ENCODE peak calls at places on chromosomes 3 and 15, in four cellular contexts. One of them, this sample, is unnamed.

GRCh38 chr3:5016218-5017161 is 37.3 kb downstream of the BHLHE40 start:
- DNase-seq in endothelial cell of umbilical vein: peak; percentile 85
- DNase-seq in suprapubic skin: no peak
- DNase-seq in H1: no peak
- DNase-seq in this sample: no peak

GRCh38 chr3:141191097-141191749 is 40.4 kb upstream of the PXYLP1 start:
- DNase-seq in H1: no peak
- DNase-seq in endothelial cell of umbilical vein: no peak
- DNase-seq in suprapubic skin: no peak
- DNase-seq in this sample: no peak

GRCh38 chr3:129525341-129525968 is 3.0 kb upstream of the RHO start:
- DNase-seq in suprapubic skin: no peak
- DNase-seq in endothelial cell of umbilical vein: peak; percentile 35
- DNase-seq in H1: no peak
- DNase-seq in this sample: no peak

GRCh38 chr15:95470529-95470928 is 860.0 kb upstream of the NR2F2 start:
- DNase-seq in H1: no peak
- DNase-seq in endothelial cell of umbilical vein: no peak
- DNase-seq in suprapubic skin: no peak
- DNase-seq in this sample: no peak

GRCh38 chr3:186255703-186256331 is 106.2 kb downstream of the DGKG start:
- DNase-seq in endothelial cell of umbilical vein: no peak
- DNase-seq in suprapubic skin: no peak
- DNase-seq in H1: peak; percentile 88
- DNase-seq in this sample: no peak

GRCh38 chr15:27482344-27482743 is 511.4 kb downstream of the GABRG3 start:
- DNase-seq in suprapubic skin: no peak
- DNase-seq in endothelial cell of umbilical vein: no peak
- DNase-seq in H1: no peak
- DNase-seq in this sample: no peak

GRCh38 chr3:172685331-172686214 is 25.3 kb downstream of the NCEH1 start:
- DNase-seq in endothelial cell of umbilical vein: no peak
- DNase-seq in H1: no peak
- DNase-seq in suprapubic skin: no peak
- DNase-seq in this sample: no peak

GRCh38 chr3:179000144-179000543 is 71.5 kb downstream of the ZMAT3 start:
- DNase-seq in suprapubic skin: no peak
- DNase-seq in endothelial cell of umbilical vein: no peak
- DNase-seq in H1: no peak
- DNase-seq in this sample: no peak

GRCh38 chr15:97235285-97235985 is 725.1 kb upstream of the ARRDC4 start:
- DNase-seq in endothelial cell of umbilical vein: peak; percentile 71
- DNase-seq in suprapubic skin: no peak
- DNase-seq in H1: peak; percentile 79
- DNase-seq in this sample: no peak

GRCh38 chr3:159668461-159668860 is 320.2 kb upstream of the IL12A start:
- DNase-seq in suprapubic skin: no peak
- DNase-seq in H1: no peak
- DNase-seq in endothelial cell of umbilical vein: no peak
- DNase-seq in this sample: no peak

GRCh38 chr3:50805321-50805720 is 130.6 kb downstream of the DOCK3 start:
- DNase-seq in suprapubic skin: no peak
- DNase-seq in H1: no peak
- DNase-seq in endothelial cell of umbilical vein: no peak
- DNase-seq in this sample: no peak

GRCh38 chr15:84633311-84634227 is 20.5 kb downstream of the WDR73 start:
- DNase-seq in suprapubic skin: peak; percentile 84
- DNase-seq in H1: peak; percentile 81
- DNase-seq in endothelial cell of umbilical vein: peak; percentile 85
- DNase-seq in this sample: peak; percentile 51

GRCh38 chr3:13888576-13888975 is 8.7 kb upstream of the WNT7A start:
- DNase-seq in suprapubic skin: no peak
- DNase-seq in H1: no peak
- DNase-seq in endothelial cell of umbilical vein: no peak
- DNase-seq in this sample: no peak

GRCh38 chr15:65421360-65422215 is 1.2 kb downstream of the IGDCC4 start:
- DNase-seq in H1: peak; percentile 90
- DNase-seq in endothelial cell of umbilical vein: no peak
- DNase-seq in suprapubic skin: peak; percentile 65
- DNase-seq in this sample: no peak

GRCh38 chr3:149902498-149903139 is 68.1 kb downstream of the PFN2 start:
- DNase-seq in suprapubic skin: no peak
- DNase-seq in endothelial cell of umbilical vein: no peak
- DNase-seq in H1: no peak
- DNase-seq in this sample: no peak

GRCh38 chr3:187558990-187559389 is 111.2 kb downstream of the SST start:
- DNase-seq in suprapubic skin: no peak
- DNase-seq in endothelial cell of umbilical vein: no peak
- DNase-seq in H1: no peak
- DNase-seq in this sample: no peak

GRCh38 chr3:114879059-114880031 is 267.7 kb downstream of the ZBTB20 start:
- DNase-seq in H1: no peak
- DNase-seq in endothelial cell of umbilical vein: peak; percentile 16
- DNase-seq in suprapubic skin: no peak
- DNase-seq in this sample: no peak

GRCh38 chr3:153911111-153911510 is 210.1 kb upstream of the ARHGEF26 start:
- DNase-seq in suprapubic skin: no peak
- DNase-seq in H1: no peak
- DNase-seq in endothelial cell of umbilical vein: no peak
- DNase-seq in this sample: no peak

GRCh38 chr3:73148207-73148606 is 86.7 kb downstream of the EBLN2 start:
- DNase-seq in endothelial cell of umbilical vein: peak; percentile 69
- DNase-seq in H1: no peak
- DNase-seq in suprapubic skin: no peak
- DNase-seq in this sample: no peak

GRCh38 chr3:142726017-142726416 is 2.2 kb downstream of the TRPC1 start:
- DNase-seq in suprapubic skin: no peak
- DNase-seq in endothelial cell of umbilical vein: no peak
- DNase-seq in H1: no peak
- DNase-seq in this sample: no peak

GRCh38 chr15:25641762-25642161 is 202.9 kb upstream of the UBE3A start:
- DNase-seq in H1: no peak
- DNase-seq in suprapubic skin: no peak
- DNase-seq in endothelial cell of umbilical vein: no peak
- DNase-seq in this sample: no peak

GRCh38 chr3:195366200-195366910 is 76.5 kb downstream of the ACAP2 start:
- DNase-seq in suprapubic skin: no peak
- DNase-seq in H1: no peak
- DNase-seq in endothelial cell of umbilical vein: no peak
- DNase-seq in this sample: no peak

GRCh38 chr3:120350431-120350941 is 1.3 kb upstream of the LRRC58 start:
- DNase-seq in suprapubic skin: peak; percentile 62
- DNase-seq in H1: no peak
- DNase-seq in endothelial cell of umbilical vein: peak; percentile 27
- DNase-seq in this sample: no peak

GRCh38 chr15:72797338-72797689 is 13.8 kb upstream of the ADPGK start:
- DNase-seq in H1: no peak
- DNase-seq in suprapubic skin: no peak
- DNase-seq in endothelial cell of umbilical vein: no peak
- DNase-seq in this sample: no peak

GRCh38 chr15:69755571-69756310 is 303.1 kb downstream of the RPLP1 start:
- DNase-seq in H1: no peak
- DNase-seq in suprapubic skin: no peak
- DNase-seq in endothelial cell of umbilical vein: no peak
- DNase-seq in this sample: no peak

GRCh38 chr15:65089206-65089824 is 12.8 kb downstream of the KBTBD13 start:
- DNase-seq in endothelial cell of umbilical vein: no peak
- DNase-seq in H1: no peak
- DNase-seq in suprapubic skin: no peak
- DNase-seq in this sample: no peak

GRCh38 chr15:76199106-76200082 is 111.9 kb downstream of the ETFA start:
- DNase-seq in suprapubic skin: peak; percentile 69
- DNase-seq in endothelial cell of umbilical vein: no peak
- DNase-seq in H1: no peak
- DNase-seq in this sample: no peak

GRCh38 chr3:98814799-98815450 is 51.8 kb downstream of the ST3GAL6 start:
- DNase-seq in endothelial cell of umbilical vein: peak; percentile 60
- DNase-seq in H1: no peak
- DNase-seq in suprapubic skin: no peak
- DNase-seq in this sample: no peak

GRCh38 chr3:98812851-98813374 is 49.8 kb downstream of the ST3GAL6 start:
- DNase-seq in suprapubic skin: no peak
- DNase-seq in H1: no peak
- DNase-seq in endothelial cell of umbilical vein: peak; percentile 64
- DNase-seq in this sample: no peak

GRCh38 chr3:98821072-98821471 is 57.9 kb downstream of the ST3GAL6 start:
- DNase-seq in H1: no peak
- DNase-seq in suprapubic skin: no peak
- DNase-seq in endothelial cell of umbilical vein: no peak
- DNase-seq in this sample: no peak

DNA sequence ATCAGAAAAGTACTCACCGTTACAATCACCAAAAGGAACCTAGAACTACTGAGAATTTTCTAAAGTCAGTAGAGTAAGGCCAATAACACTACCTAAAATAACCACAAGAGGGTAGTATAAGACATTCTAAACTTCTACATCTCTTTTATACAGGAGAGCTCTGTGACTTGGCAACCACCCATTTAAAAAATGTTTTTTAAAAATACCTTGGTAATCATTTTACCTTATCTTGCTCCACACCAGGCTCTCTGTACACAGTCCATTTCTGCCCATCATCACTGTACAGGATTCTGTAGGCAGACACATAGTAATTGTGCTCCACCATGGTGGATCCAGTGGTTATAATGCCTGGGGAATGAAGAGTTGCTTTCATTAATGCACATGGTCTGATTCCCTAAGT is 54.4 kb downstream of the ST3GAL6 start:
- DNase-seq in H1: no peak
- DNase-seq in suprapubic skin: no peak
- DNase-seq in endothelial cell of umbilical vein: peak; percentile 66
- DNase-seq in this sample: no peak
- TF ChIP-seq POLR2A in H1: no peak
- TF ChIP-seq POLR2A in suprapubic skin: no peak
- TF ChIP-seq POLR2A in endothelial cell of umbilical vein: no peak
- TF ChIP-seq POLR2A in this sample: no peak

DNA sequence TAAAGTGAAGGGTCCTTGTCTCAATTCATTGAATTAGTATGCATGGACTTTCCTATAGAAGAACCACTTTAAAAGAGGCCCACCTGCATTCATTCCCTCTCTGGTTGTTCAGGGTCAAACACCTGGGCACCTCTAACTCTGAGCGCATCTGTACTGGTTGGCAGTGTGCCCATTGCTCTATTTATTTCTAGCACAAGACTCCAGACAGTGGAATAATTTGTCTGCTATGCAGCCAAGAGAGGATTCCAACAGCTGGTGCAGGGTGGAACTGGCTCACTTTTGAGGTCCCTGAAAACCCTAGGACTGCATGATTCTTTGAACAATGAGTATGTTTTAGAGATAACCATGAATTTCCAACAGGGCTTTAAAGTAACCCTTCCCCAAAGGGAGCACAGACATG is 57.9 kb downstream of the CCDC33 start:
- DNase-seq in suprapubic skin: no peak
- DNase-seq in H1: no peak
- DNase-seq in endothelial cell of umbilical vein: no peak
- DNase-seq in this sample: no peak
- TF ChIP-seq CTCF in suprapubic skin: no peak
- TF ChIP-seq CTCF in H1: no peak
- TF ChIP-seq CTCF in endothelial cell of umbilical vein: no peak
- TF ChIP-seq CTCF in this sample: no peak

DNA sequence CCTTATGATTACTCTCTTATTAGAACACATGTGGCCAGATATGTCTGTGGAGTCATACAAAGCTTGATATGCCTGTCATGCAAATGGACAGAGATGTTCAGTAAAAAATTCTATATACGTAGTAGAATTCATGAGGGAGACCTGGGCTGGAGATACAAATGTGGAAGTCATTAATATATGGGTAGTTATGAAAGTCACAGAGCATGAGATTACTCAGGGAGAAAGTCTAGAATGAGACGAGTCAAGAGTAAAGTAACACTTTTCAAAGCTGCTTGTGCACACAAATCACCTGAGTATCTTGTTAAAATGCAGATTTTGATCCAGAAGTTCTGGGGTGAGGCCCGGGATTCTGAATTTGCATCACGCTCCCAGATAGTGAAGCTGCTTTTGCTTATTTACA is 28.4 kb downstream of the OXSM start:
- DNase-seq in H1: no peak
- DNase-seq in suprapubic skin: no peak
- DNase-seq in endothelial cell of umbilical vein: no peak
- DNase-seq in this sample: no peak
- TF ChIP-seq POLR2A in H1: no peak
- TF ChIP-seq POLR2A in suprapubic skin: no peak
- TF ChIP-seq POLR2A in endothelial cell of umbilical vein: no peak
- TF ChIP-seq POLR2A in this sample: no peak

GRCh38 chr15:29092376-29093064 is 177.1 kb downstream of the NSMCE3 start:
- DNase-seq in H1: no peak
- DNase-seq in suprapubic skin: no peak
- DNase-seq in endothelial cell of umbilical vein: no peak
- DNase-seq in this sample: no peak

GRCh38 chr15:29091666-29092065 is 178.0 kb downstream of the NSMCE3 start:
- DNase-seq in suprapubic skin: no peak
- DNase-seq in H1: no peak
- DNase-seq in endothelial cell of umbilical vein: no peak
- DNase-seq in this sample: no peak

GRCh38 chr15:29089731-29090616 is 179.6 kb downstream of the NSMCE3 start:
- DNase-seq in H1: no peak
- DNase-seq in suprapubic skin: no peak
- DNase-seq in endothelial cell of umbilical vein: no peak
- DNase-seq in this sample: no peak

GRCh38 chr15:29088666-29089065 is 181.0 kb downstream of the NSMCE3 start:
- DNase-seq in H1: no peak
- DNase-seq in endothelial cell of umbilical vein: no peak
- DNase-seq in suprapubic skin: no peak
- DNase-seq in this sample: no peak

DNA sequence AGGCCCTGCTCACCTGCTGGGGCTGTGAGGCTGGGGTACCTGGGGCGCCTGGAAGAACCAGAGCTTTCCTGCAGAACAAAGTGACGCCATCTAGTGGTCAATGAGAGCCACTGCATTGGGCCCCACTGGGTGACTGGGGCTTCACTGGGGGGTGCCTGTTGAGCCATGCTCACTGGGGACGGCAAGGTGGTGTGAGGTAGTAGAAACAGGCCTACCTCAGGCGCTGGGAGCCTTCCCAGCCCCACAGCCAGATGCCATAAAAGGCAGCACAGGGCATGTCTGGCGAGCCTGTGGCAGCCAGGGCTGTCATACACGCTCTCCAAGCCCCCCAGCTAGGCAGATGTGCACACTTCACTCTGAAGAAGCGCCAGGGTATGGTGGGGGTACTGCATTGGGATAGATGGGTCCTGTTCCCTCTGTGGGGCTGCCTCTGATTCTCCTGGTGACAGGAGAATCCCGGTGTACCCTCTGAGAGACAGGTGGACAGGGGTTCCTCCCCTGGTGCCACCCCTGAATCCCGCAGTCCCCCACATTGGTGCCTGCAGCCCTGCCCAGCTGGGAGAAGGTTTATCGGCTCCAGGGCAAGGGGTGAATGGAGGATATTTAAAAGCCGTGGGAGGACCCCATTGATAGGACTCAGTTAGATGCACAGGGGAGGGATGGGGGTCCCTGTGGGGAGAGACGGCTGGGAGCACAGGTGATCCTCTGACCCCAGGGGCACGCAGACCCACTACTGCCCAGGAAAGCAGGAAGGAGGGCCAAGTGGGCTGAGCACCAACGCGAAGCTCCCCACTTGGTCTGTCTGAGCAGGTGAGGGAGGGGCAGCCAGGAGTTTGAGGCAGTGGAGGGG is 178.8 kb downstream of the NSMCE3 start:
- DNase-seq in H1: peak; percentile 85
- DNase-seq in endothelial cell of umbilical vein: no peak
- DNase-seq in suprapubic skin: no peak
- DNase-seq in this sample: no peak
- TF ChIP-seq CTCF in H1: peak; percentile 86
- TF ChIP-seq CTCF in endothelial cell of umbilical vein: peak; percentile 79
- TF ChIP-seq CTCF in suprapubic skin: no peak
- TF ChIP-seq CTCF in this sample: peak; percentile 15

This sample was measured in breast epithelium.